ENCODE peak calls at places on chromosomes 3 and 15, in eight cellular contexts. Z is progenitor cell of endocrine pancreas; X is HCT116; Q is suprapubic skin; H is fibroblast of pulmonary artery; A is CD8-positive, alpha-beta T cell; G is chondrocyte; M is CD14-positive monocyte. L is an unnamed sample.

GRCh38 chr3:110420158-110420641 is 651.4 kb upstream of the NECTIN3 start:
- DNase-seq in M (no peak), X (peak), A (no peak), Z (no peak), Q (no peak), H (peak), G (no peak), L (no peak)

GRCh38 chr3:46585799-46586693 is 19.9 kb upstream of the LRRC2 start:
- DNase-seq in A (no peak), Z (no peak), G (no peak), X (no peak), H (no peak), M (no peak), Q (no peak), L (no peak)

GRCh38 chr15:58873267-58873666 is 60.2 kb downstream of the SLTM start:
- DNase-seq in X (no peak), Q (no peak), H (peak), A (no peak), Z (no peak), G (no peak), M (peak), L (no peak)

GRCh38 chr3:66041116-66041515 is 2.4 kb upstream of the MAGI1 start:
- DNase-seq in H (peak), X (no peak), Z (no peak), M (no peak), G (no peak), A (no peak), Q (no peak), L (no peak)

GRCh38 chr3:193826126-193826795 is 233.3 kb downstream of the OPA1 start:
- DNase-seq in H (peak), G (no peak), Z (no peak), M (peak), Q (no peak), A (no peak), X (no peak), L (no peak)

GRCh38 chr15:40046721-40047412 is 7.9 kb upstream of the SRP14 start:
- DNase-seq in A (no peak), G (no peak), X (no peak), M (no peak), H (peak), Q (no peak), Z (no peak), L (no peak)

GRCh38 chr15:76588811-76589747 is 252.5 kb downstream of the ISL2 start:
- DNase-seq in Z (no peak), M (no peak), G (no peak), A (no peak), X (no peak), Q (no peak), H (no peak), L (no peak)

GRCh38 chr3:197372076-197372661 is 73.8 kb upstream of the DLG1 start:
- DNase-seq in A (no peak), G (no peak), M (no peak), Q (no peak), X (no peak), H (peak), Z (no peak), L (no peak)

GRCh38 chr15:74420193-74420905 is 13.4 kb downstream of the SEMA7A start:
- DNase-seq in Z (no peak), G (no peak), Q (no peak), H (no peak), X (no peak), A (no peak), M (no peak), L (no peak)

GRCh38 chr3:134028486-134029255 is 1.1 kb downstream of the SLCO2A1 start:
- DNase-seq in M (no peak), Q (no peak), A (no peak), X (no peak), Z (no peak), H (no peak), G (no peak), L (no peak)

GRCh38 chr15:72271895-72272212 is 500 bp downstream of the PARP6 start:
- DNase-seq in H (peak), X (no peak), Q (no peak), G (no peak), A (no peak), Z (no peak), M (no peak), L (no peak)

GRCh38 chr15:51669381-51669780 is 11.9 kb upstream of the SCG3 start:
- DNase-seq in Z (no peak), H (no peak), A (no peak), M (no peak), Q (no peak), G (no peak), X (no peak), L (no peak)

GRCh38 chr3:103227651-103228050 is 792.8 kb downstream of the ZPLD1 start:
- DNase-seq in H (no peak), X (no peak), Z (no peak), M (no peak), A (no peak), Q (no peak), G (no peak), L (no peak)

GRCh38 chr3:31106204-31106603 is 211.7 kb upstream of the GADL1 start:
- DNase-seq in G (no peak), Z (no peak), M (no peak), X (no peak), H (peak), A (no peak), Q (no peak), L (no peak)

GRCh38 chr15:71646767-71647478 is 163.4 kb upstream of the NR2E3 start:
- DNase-seq in G (no peak), M (no peak), Z (no peak), A (no peak), H (no peak), X (no peak), Q (no peak), L (no peak)

GRCh38 chr15:70242962-70243685 is 145.4 kb upstream of the TLE3 start:
- DNase-seq in X (no peak), Q (peak), M (no peak), G (no peak), H (no peak), Z (no peak), A (no peak), L (no peak)

GRCh38 chr3:35932995-35933394 is 293.7 kb downstream of the ARPP21 start:
- DNase-seq in Q (no peak), H (peak), X (peak), Z (no peak), G (no peak), M (no peak), A (no peak), L (no peak)

GRCh38 chr3:194632211-194632982 is 822 bp downstream of the TMEM44 start:
- DNase-seq in A (no peak), G (no peak), X (no peak), Q (no peak), Z (no peak), H (peak), M (no peak), L (no peak)

GRCh38 chr15:57036352-57036751 is 117.9 kb downstream of the TCF12 start:
- DNase-seq in A (no peak), M (no peak), Q (no peak), G (no peak), H (no peak), Z (no peak), X (no peak), L (no peak)

GRCh38 chr15:84822774-84823579 is 5.8 kb downstream of the ALPK3 start:
- DNase-seq in M (no peak), A (no peak), Q (peak), H (no peak), G (no peak), X (no peak), Z (no peak), L (no peak)

GRCh38 chr3:13047296-13048165 is 25.7 kb downstream of the IQSEC1 start:
- DNase-seq in X (no peak), G (no peak), Q (no peak), A (no peak), Z (no peak), H (no peak), M (no peak), L (no peak)
- TF ChIP-seq CTCF in X (no peak), G (peak), Q (no peak), A (no peak), Z (no peak), H (no peak), M (peak), L (no peak)

GRCh38 chr15:96858693-96859092 is 528.2 kb downstream of the NR2F2 start:
- DNase-seq in Q (no peak), G (no peak), Z (no peak), X (no peak), H (no peak), A (no peak), M (no peak), L (no peak)

GRCh38 chr15:96860746-96861145 is 530.2 kb downstream of the NR2F2 start:
- DNase-seq in G (no peak), H (no peak), X (no peak), A (no peak), Q (no peak), M (no peak), Z (no peak), L (no peak)
- TF ChIP-seq CTCF in G (peak), H (no peak), X (no peak), A (no peak), Q (no peak), M (no peak), Z (no peak), L (no peak)

GRCh38 chr3:127337911-127338531 is 50.2 kb upstream of the PRR20G start:
- DNase-seq in X (no peak), H (no peak), Q (no peak), G (no peak), A (no peak), M (no peak), Z (no peak), L (no peak)
- TF ChIP-seq CTCF in X (no peak), H (no peak), Q (no peak), G (no peak), A (no peak), M (no peak), Z (no peak), L (no peak)

GRCh38 chr3:25885544-25885943 is 95.7 kb downstream of the OXSM start:
- DNase-seq in Z (no peak), X (no peak), H (no peak), G (no peak), Q (no peak), A (no peak), M (no peak), L (no peak)
- TF ChIP-seq CTCF in Z (no peak), X (no peak), H (no peak), G (no peak), Q (no peak), A (no peak), M (no peak), L (no peak)

GRCh38 chr3:128725932-128726690 is at the start of gene RAB7A:
- DNase-seq in M (peak), H (peak), G (peak), Q (peak), A (peak), X (peak), Z (peak), L (peak)

GRCh38 chr3:128727485-128727884 is 1.5 kb downstream of the RAB7A start:
- DNase-seq in Q (no peak), X (no peak), M (no peak), Z (no peak), G (no peak), H (no peak), A (no peak), L (no peak)

GRCh38 chr3:128726691-128727031 is 678 bp downstream of the RAB7A start:
- DNase-seq in Q (peak), X (no peak), M (peak), H (peak), Z (no peak), G (no peak), A (no peak), L (no peak)

GRCh38 chr3:128727996-128728395 is 2.0 kb downstream of the RAB7A start:
- DNase-seq in X (no peak), Z (no peak), Q (no peak), H (no peak), M (no peak), G (no peak), A (no peak), L (no peak)

DNA sequence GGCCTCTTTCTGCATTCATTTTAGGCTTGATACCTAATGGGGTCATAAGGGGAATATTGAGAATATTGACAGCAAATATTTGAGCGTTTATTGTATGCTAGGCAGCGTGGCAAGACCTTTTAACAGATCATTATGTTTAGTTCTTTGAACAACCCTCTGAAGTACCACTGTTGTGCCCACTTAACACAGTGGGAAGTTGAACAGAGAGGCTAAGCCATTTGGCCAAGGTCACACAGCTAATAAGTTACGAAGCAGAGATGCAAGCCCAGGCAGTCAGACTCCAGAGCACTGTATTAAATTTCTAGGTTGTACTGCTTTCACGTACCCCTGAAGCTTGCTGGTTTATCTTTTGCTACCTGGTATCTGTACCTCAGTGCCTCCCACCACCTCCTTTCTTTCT is 1.1 kb downstream of the RAB7A start:
- DNase-seq in G (no peak), A (no peak), Z (no peak), X (no peak), M (no peak), Q (no peak), H (no peak), L (no peak)
- TF ChIP-seq CTCF in G (no peak), A (no peak), Z (no peak), X (no peak), M (no peak), Q (no peak), H (no peak), L (no peak)

DNA sequence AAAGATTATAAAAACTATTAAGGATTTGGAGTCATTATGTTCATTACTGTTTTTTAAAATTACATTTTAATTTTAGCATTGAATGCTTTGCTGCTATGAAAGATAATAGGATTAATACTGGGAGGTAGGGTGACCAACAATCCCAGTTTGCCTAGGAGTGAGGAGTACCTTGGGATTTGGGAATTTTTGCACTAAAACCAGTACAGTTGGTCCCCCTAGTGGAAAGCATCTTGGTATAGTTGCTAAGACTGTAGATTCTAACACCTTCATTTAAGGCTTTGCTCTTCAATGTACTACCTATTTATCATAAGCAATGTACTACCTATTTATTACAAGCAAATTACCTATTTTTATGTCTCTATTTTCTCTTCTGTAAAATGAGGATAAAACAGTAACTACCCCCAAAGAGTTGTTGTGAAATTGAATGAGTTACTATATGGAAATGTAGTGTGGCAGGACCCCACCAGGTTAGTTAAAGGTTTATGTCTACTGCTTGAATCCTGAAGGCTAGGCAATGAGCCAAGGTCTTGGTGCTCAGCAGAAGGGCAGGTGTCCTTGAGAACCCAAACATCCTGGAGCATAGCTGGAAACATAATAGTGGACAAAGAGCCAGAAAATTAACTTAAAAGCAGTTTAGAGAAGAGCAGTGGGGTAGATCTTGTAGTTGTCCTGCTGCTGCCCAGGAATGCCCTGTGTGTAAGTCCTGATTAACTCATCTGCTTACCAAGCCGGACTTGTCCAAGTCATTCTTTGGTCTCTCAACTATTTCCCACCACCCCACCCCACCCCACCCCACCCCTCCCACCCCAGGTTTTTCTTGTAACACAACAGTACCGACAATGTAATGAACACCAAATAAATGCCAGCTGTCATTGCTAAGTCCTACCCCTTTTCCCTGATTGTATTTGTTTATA is 49.2 kb upstream of the NMD3 start:
- DNase-seq in A (no peak), H (peak), Q (no peak), G (no peak), Z (no peak), X (peak), M (no peak), L (no peak)
- TF ChIP-seq CTCF in A (no peak), H (peak), Q (no peak), G (peak), Z (peak), X (peak), M (no peak), L (peak)

GRCh38 chr3:124393340-124393739 is 336.9 kb upstream of the UMPS start:
- DNase-seq in X (no peak), G (no peak), Z (no peak), M (no peak), H (no peak), Q (no peak), A (no peak), L (no peak)

GRCh38 chr3:124395584-124396340 is 334.5 kb upstream of the UMPS start:
- DNase-seq in M (no peak), G (no peak), H (peak), X (no peak), Z (no peak), Q (no peak), A (no peak), L (no peak)

GRCh38 chr3:124396397-124396796 is 333.9 kb upstream of the UMPS start:
- DNase-seq in G (no peak), H (no peak), X (no peak), M (no peak), Q (no peak), A (no peak), Z (no peak), L (no peak)

GRCh38 chr3:124395165-124395564 is 335.1 kb upstream of the UMPS start:
- DNase-seq in G (no peak), M (no peak), A (no peak), H (no peak), Q (no peak), X (no peak), Z (no peak), L (no peak)

GRCh38 chr3:124391774-124392173 is 338.5 kb upstream of the UMPS start:
- DNase-seq in A (no peak), Q (no peak), M (no peak), G (no peak), Z (no peak), X (no peak), H (no peak), L (no peak)
- TF ChIP-seq CTCF in A (no peak), Q (no peak), M (no peak), G (peak), Z (peak), X (peak), H (no peak), L (no peak)

GRCh38 chr3:68448510-68449383 is 483.6 kb downstream of the TAFA4 start:
- DNase-seq in A (no peak), X (no peak), G (no peak), H (no peak), Z (no peak), M (no peak), Q (no peak), L (no peak)

GRCh38 chr3:68447885-68448284 is 484.5 kb downstream of the TAFA4 start:
- DNase-seq in G (no peak), H (no peak), Q (no peak), Z (no peak), A (no peak), M (no peak), X (no peak), L (no peak)
- TF ChIP-seq CTCF in G (no peak), H (no peak), Q (no peak), Z (no peak), A (no peak), M (no peak), X (no peak), L (no peak)

L was measured in D721Med.